ENCODE peak calls at places on chromosome 12, in six cellular contexts. One of them, this sample, is unnamed.

GRCh38 chr12:31582155-31582554 is 8.8 kb downstream of the DENND5B start:
- DNase-seq in CD8-positive, alpha-beta memory T cell: no peak
- DNase-seq in left ventricle myocardium inferior: no peak
- DNase-seq in right lobe of liver: no peak
- DNase-seq in trophoblast cell: peak
- DNase-seq in neural progenitor cell: no peak
- DNase-seq in this sample: no peak

GRCh38 chr12:132046561-132046960 is 96.8 kb downstream of the EP400 start:
- DNase-seq in CD8-positive, alpha-beta memory T cell: no peak
- DNase-seq in left ventricle myocardium inferior: no peak
- DNase-seq in right lobe of liver: no peak
- DNase-seq in trophoblast cell: no peak
- DNase-seq in neural progenitor cell: no peak
- DNase-seq in this sample: no peak

GRCh38 chr12:115980339-115980738 is 297.2 kb downstream of the MED13L start:
- DNase-seq in CD8-positive, alpha-beta memory T cell: no peak
- DNase-seq in left ventricle myocardium inferior: no peak
- DNase-seq in right lobe of liver: no peak
- DNase-seq in trophoblast cell: no peak
- DNase-seq in neural progenitor cell: no peak
- DNase-seq in this sample: no peak

GRCh38 chr12:124047045-124047566 is 74.1 kb downstream of the ZNF664 start:
- DNase-seq in CD8-positive, alpha-beta memory T cell: no peak
- DNase-seq in left ventricle myocardium inferior: no peak
- DNase-seq in right lobe of liver: no peak
- DNase-seq in trophoblast cell: no peak
- DNase-seq in neural progenitor cell: no peak
- DNase-seq in this sample: no peak

GRCh38 chr12:81520064-81520945 is 238.8 kb downstream of the PPFIA2 start:
- DNase-seq in CD8-positive, alpha-beta memory T cell: no peak
- DNase-seq in left ventricle myocardium inferior: no peak
- DNase-seq in right lobe of liver: no peak
- DNase-seq in trophoblast cell: no peak
- DNase-seq in neural progenitor cell: no peak
- DNase-seq in this sample: no peak

GRCh38 chr12:125203145-125203765 is 138.0 kb downstream of the AACS start:
- DNase-seq in CD8-positive, alpha-beta memory T cell: no peak
- DNase-seq in left ventricle myocardium inferior: no peak
- DNase-seq in right lobe of liver: no peak
- DNase-seq in trophoblast cell: no peak
- DNase-seq in neural progenitor cell: no peak
- DNase-seq in this sample: peak

GRCh38 chr12:12839886-12840285 is 26.7 kb downstream of the DDX47 start:
- DNase-seq in CD8-positive, alpha-beta memory T cell: no peak
- DNase-seq in left ventricle myocardium inferior: no peak
- DNase-seq in right lobe of liver: no peak
- DNase-seq in trophoblast cell: no peak
- DNase-seq in neural progenitor cell: no peak
- DNase-seq in this sample: no peak

GRCh38 chr12:89544730-89545184 is 18.9 kb upstream of the POC1B start:
- DNase-seq in CD8-positive, alpha-beta memory T cell: no peak
- DNase-seq in left ventricle myocardium inferior: peak
- DNase-seq in right lobe of liver: peak
- DNase-seq in trophoblast cell: no peak
- DNase-seq in neural progenitor cell: peak
- DNase-seq in this sample: no peak

GRCh38 chr12:45543887-45544286 is 185.6 kb upstream of the ARID2 start:
- DNase-seq in CD8-positive, alpha-beta memory T cell: peak
- DNase-seq in left ventricle myocardium inferior: no peak
- DNase-seq in right lobe of liver: peak
- DNase-seq in trophoblast cell: peak
- DNase-seq in neural progenitor cell: peak
- DNase-seq in this sample: peak

GRCh38 chr12:11693626-11694025 is 44.2 kb downstream of the ETV6 start:
- DNase-seq in CD8-positive, alpha-beta memory T cell: no peak
- DNase-seq in left ventricle myocardium inferior: no peak
- DNase-seq in right lobe of liver: no peak
- DNase-seq in trophoblast cell: no peak
- DNase-seq in neural progenitor cell: no peak
- DNase-seq in this sample: no peak

GRCh38 chr12:64672925-64673409 is 62.7 kb downstream of the RASSF3 start:
- DNase-seq in CD8-positive, alpha-beta memory T cell: peak
- DNase-seq in left ventricle myocardium inferior: peak
- DNase-seq in right lobe of liver: peak
- DNase-seq in trophoblast cell: no peak
- DNase-seq in neural progenitor cell: no peak
- DNase-seq in this sample: peak

GRCh38 chr12:26572131-26572530 is 260.9 kb downstream of the ITPR2 start:
- DNase-seq in CD8-positive, alpha-beta memory T cell: no peak
- DNase-seq in left ventricle myocardium inferior: no peak
- DNase-seq in right lobe of liver: no peak
- DNase-seq in trophoblast cell: no peak
- DNase-seq in neural progenitor cell: no peak
- DNase-seq in this sample: no peak

GRCh38 chr12:26378721-26379120 is 183.3 kb downstream of the SSPN start:
- DNase-seq in CD8-positive, alpha-beta memory T cell: no peak
- DNase-seq in left ventricle myocardium inferior: no peak
- DNase-seq in right lobe of liver: no peak
- DNase-seq in trophoblast cell: no peak
- DNase-seq in neural progenitor cell: no peak
- DNase-seq in this sample: no peak

GRCh38 chr12:31362115-31362758 is 36.3 kb upstream of the SINHCAF start:
- DNase-seq in CD8-positive, alpha-beta memory T cell: no peak
- DNase-seq in left ventricle myocardium inferior: no peak
- DNase-seq in right lobe of liver: no peak
- DNase-seq in trophoblast cell: peak
- DNase-seq in neural progenitor cell: peak
- DNase-seq in this sample: peak

GRCh38 chr12:51822956-51823355 is 25.6 kb downstream of the FIGNL2 start:
- DNase-seq in CD8-positive, alpha-beta memory T cell: no peak
- DNase-seq in left ventricle myocardium inferior: no peak
- DNase-seq in right lobe of liver: no peak
- DNase-seq in trophoblast cell: peak
- DNase-seq in neural progenitor cell: no peak
- DNase-seq in this sample: no peak

GRCh38 chr12:126727656-126728055 is 1539.3 kb upstream of the TMEM132C start:
- DNase-seq in CD8-positive, alpha-beta memory T cell: no peak
- DNase-seq in left ventricle myocardium inferior: no peak
- DNase-seq in right lobe of liver: no peak
- DNase-seq in trophoblast cell: no peak
- DNase-seq in neural progenitor cell: peak
- DNase-seq in this sample: no peak

GRCh38 chr12:126727218-126727601 is 1539.8 kb upstream of the TMEM132C start:
- DNase-seq in CD8-positive, alpha-beta memory T cell: no peak
- DNase-seq in left ventricle myocardium inferior: no peak
- DNase-seq in right lobe of liver: no peak
- DNase-seq in trophoblast cell: no peak
- DNase-seq in neural progenitor cell: no peak
- DNase-seq in this sample: no peak

GRCh38 chr12:126726481-126727217 is 1540.3 kb upstream of the TMEM132C start:
- DNase-seq in CD8-positive, alpha-beta memory T cell: no peak
- DNase-seq in left ventricle myocardium inferior: no peak
- DNase-seq in right lobe of liver: no peak
- DNase-seq in trophoblast cell: no peak
- DNase-seq in neural progenitor cell: peak
- DNase-seq in this sample: no peak
- H3K4me3 ChIP-seq in CD8-positive, alpha-beta memory T cell: no peak
- H3K4me3 ChIP-seq in left ventricle myocardium inferior: no peak
- H3K4me3 ChIP-seq in right lobe of liver: no peak
- H3K4me3 ChIP-seq in trophoblast cell: no peak
- H3K4me3 ChIP-seq in neural progenitor cell: peak
- H3K4me3 ChIP-seq in this sample: no peak

GRCh38 chr12:130590685-130591084 is 125.4 kb downstream of the RIMBP2 start:
- DNase-seq in CD8-positive, alpha-beta memory T cell: no peak
- DNase-seq in left ventricle myocardium inferior: no peak
- DNase-seq in right lobe of liver: no peak
- DNase-seq in trophoblast cell: no peak
- DNase-seq in neural progenitor cell: no peak
- DNase-seq in this sample: no peak
- H3K4me3 ChIP-seq in CD8-positive, alpha-beta memory T cell: no peak
- H3K4me3 ChIP-seq in left ventricle myocardium inferior: no peak
- H3K4me3 ChIP-seq in right lobe of liver: no peak
- H3K4me3 ChIP-seq in trophoblast cell: no peak
- H3K4me3 ChIP-seq in neural progenitor cell: no peak
- H3K4me3 ChIP-seq in this sample: no peak

DNA sequence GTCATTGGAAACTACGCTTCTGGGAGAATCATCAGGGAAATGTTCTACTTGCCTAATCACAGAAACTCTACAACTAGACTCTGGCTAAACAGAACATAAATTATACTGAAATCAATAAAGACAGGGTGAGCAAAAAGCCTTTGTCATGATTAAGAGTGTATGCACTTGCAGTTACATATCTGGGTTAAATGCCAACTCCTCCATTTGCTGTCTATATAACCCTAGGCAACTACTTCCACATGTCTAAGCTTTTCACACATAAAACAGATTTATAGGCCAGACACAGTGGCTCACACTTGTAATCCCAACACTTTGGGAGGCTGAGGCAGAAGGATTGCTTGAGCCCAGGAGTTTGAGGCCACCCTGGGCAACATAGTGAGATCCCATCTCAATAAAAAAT is 125.6 kb downstream of the PHLDA1 start:
- DNase-seq in CD8-positive, alpha-beta memory T cell: no peak
- DNase-seq in left ventricle myocardium inferior: no peak
- DNase-seq in right lobe of liver: no peak
- DNase-seq in trophoblast cell: no peak
- DNase-seq in neural progenitor cell: no peak
- DNase-seq in this sample: no peak
- H3K4me3 ChIP-seq in CD8-positive, alpha-beta memory T cell: no peak
- H3K4me3 ChIP-seq in left ventricle myocardium inferior: no peak
- H3K4me3 ChIP-seq in right lobe of liver: no peak
- H3K4me3 ChIP-seq in trophoblast cell: no peak
- H3K4me3 ChIP-seq in neural progenitor cell: no peak
- H3K4me3 ChIP-seq in this sample: no peak

GRCh38 chr12:6769003-6769389 is 2.8 kb downstream of the PTMS start:
- DNase-seq in CD8-positive, alpha-beta memory T cell: no peak
- DNase-seq in left ventricle myocardium inferior: peak
- DNase-seq in right lobe of liver: peak
- DNase-seq in trophoblast cell: no peak
- DNase-seq in neural progenitor cell: peak
- DNase-seq in this sample: no peak
- H3K4me3 ChIP-seq in CD8-positive, alpha-beta memory T cell: no peak
- H3K4me3 ChIP-seq in left ventricle myocardium inferior: peak
- H3K4me3 ChIP-seq in right lobe of liver: peak
- H3K4me3 ChIP-seq in trophoblast cell: no peak
- H3K4me3 ChIP-seq in neural progenitor cell: peak
- H3K4me3 ChIP-seq in this sample: no peak

GRCh38 chr12:39178837-39179236 is 264.1 kb downstream of the KIF21A start:
- DNase-seq in CD8-positive, alpha-beta memory T cell: no peak
- DNase-seq in left ventricle myocardium inferior: no peak
- DNase-seq in right lobe of liver: no peak
- DNase-seq in trophoblast cell: no peak
- DNase-seq in neural progenitor cell: no peak
- DNase-seq in this sample: no peak
- H3K4me3 ChIP-seq in CD8-positive, alpha-beta memory T cell: no peak
- H3K4me3 ChIP-seq in left ventricle myocardium inferior: no peak
- H3K4me3 ChIP-seq in right lobe of liver: no peak
- H3K4me3 ChIP-seq in trophoblast cell: no peak
- H3K4me3 ChIP-seq in neural progenitor cell: no peak
- H3K4me3 ChIP-seq in this sample: no peak

DNA sequence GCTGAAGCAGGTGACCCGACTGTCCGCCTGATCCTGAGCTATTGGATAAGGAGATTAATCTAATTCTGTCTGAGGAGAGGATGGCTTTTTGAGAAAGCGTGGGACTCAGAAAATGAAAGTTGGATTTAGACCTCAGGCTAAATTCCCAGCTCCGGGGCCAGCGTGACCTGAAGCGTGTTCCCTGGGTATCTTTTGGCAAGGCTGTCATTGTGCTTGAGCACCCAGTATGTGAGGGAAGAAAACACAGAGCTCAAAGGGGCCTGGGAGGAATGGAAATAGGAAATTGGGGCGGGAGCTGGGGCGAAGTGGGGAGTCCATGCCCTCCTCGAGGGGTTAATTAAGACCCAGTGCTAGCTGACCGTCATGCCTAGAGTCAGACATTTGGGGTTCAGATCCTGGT is 17.5 kb upstream of the CCDC63 start:
- DNase-seq in CD8-positive, alpha-beta memory T cell: no peak
- DNase-seq in left ventricle myocardium inferior: no peak
- DNase-seq in right lobe of liver: no peak
- DNase-seq in trophoblast cell: no peak
- DNase-seq in neural progenitor cell: no peak
- DNase-seq in this sample: no peak
- H3K4me3 ChIP-seq in CD8-positive, alpha-beta memory T cell: no peak
- H3K4me3 ChIP-seq in left ventricle myocardium inferior: no peak
- H3K4me3 ChIP-seq in right lobe of liver: no peak
- H3K4me3 ChIP-seq in trophoblast cell: no peak
- H3K4me3 ChIP-seq in neural progenitor cell: no peak
- H3K4me3 ChIP-seq in this sample: no peak

GRCh38 chr12:128971802-128972201 is 118.5 kb downstream of the GLT1D1 start:
- DNase-seq in CD8-positive, alpha-beta memory T cell: no peak
- DNase-seq in left ventricle myocardium inferior: no peak
- DNase-seq in right lobe of liver: no peak
- DNase-seq in trophoblast cell: no peak
- DNase-seq in neural progenitor cell: peak
- DNase-seq in this sample: no peak

GRCh38 chr12:128970110-128970509 is 116.8 kb downstream of the GLT1D1 start:
- DNase-seq in CD8-positive, alpha-beta memory T cell: no peak
- DNase-seq in left ventricle myocardium inferior: no peak
- DNase-seq in right lobe of liver: no peak
- DNase-seq in trophoblast cell: no peak
- DNase-seq in neural progenitor cell: no peak
- DNase-seq in this sample: no peak

GRCh38 chr12:128968668-128969067 is 115.4 kb downstream of the GLT1D1 start:
- DNase-seq in CD8-positive, alpha-beta memory T cell: no peak
- DNase-seq in left ventricle myocardium inferior: no peak
- DNase-seq in right lobe of liver: no peak
- DNase-seq in trophoblast cell: no peak
- DNase-seq in neural progenitor cell: no peak
- DNase-seq in this sample: no peak

GRCh38 chr12:128970941-128971340 is 117.7 kb downstream of the GLT1D1 start:
- DNase-seq in CD8-positive, alpha-beta memory T cell: no peak
- DNase-seq in left ventricle myocardium inferior: no peak
- DNase-seq in right lobe of liver: no peak
- DNase-seq in trophoblast cell: no peak
- DNase-seq in neural progenitor cell: no peak
- DNase-seq in this sample: no peak

GRCh38 chr12:128969480-128970055 is 116.3 kb downstream of the GLT1D1 start:
- DNase-seq in CD8-positive, alpha-beta memory T cell: no peak
- DNase-seq in left ventricle myocardium inferior: no peak
- DNase-seq in right lobe of liver: peak
- DNase-seq in trophoblast cell: no peak
- DNase-seq in neural progenitor cell: peak
- DNase-seq in this sample: peak
- H3K4me3 ChIP-seq in CD8-positive, alpha-beta memory T cell: no peak
- H3K4me3 ChIP-seq in left ventricle myocardium inferior: no peak
- H3K4me3 ChIP-seq in right lobe of liver: no peak
- H3K4me3 ChIP-seq in trophoblast cell: no peak
- H3K4me3 ChIP-seq in neural progenitor cell: peak
- H3K4me3 ChIP-seq in this sample: peak

GRCh38 chr12:50344775-50345174 is 51.6 kb downstream of the FAM186A start:
- DNase-seq in CD8-positive, alpha-beta memory T cell: no peak
- DNase-seq in left ventricle myocardium inferior: no peak
- DNase-seq in right lobe of liver: no peak
- DNase-seq in trophoblast cell: no peak
- DNase-seq in neural progenitor cell: no peak
- DNase-seq in this sample: no peak
- H3K4me3 ChIP-seq in CD8-positive, alpha-beta memory T cell: no peak
- H3K4me3 ChIP-seq in left ventricle myocardium inferior: no peak
- H3K4me3 ChIP-seq in right lobe of liver: no peak
- H3K4me3 ChIP-seq in trophoblast cell: no peak
- H3K4me3 ChIP-seq in neural progenitor cell: no peak
- H3K4me3 ChIP-seq in this sample: no peak

This sample was measured in Jurkat, Clone E6-1.